ENCODE peak calls at places on chromosomes 6 and 20, in six cellular contexts. One of them, this sample, is unnamed.

GRCh38 chr6:27867051-27867940 is 44.9 kb downstream of the OR2B2 start:
- DNase-seq in hypothalamus: no peak
- DNase-seq in NCI-H774: peak; percentile 57
- DNase-seq in CD4-positive, alpha-beta T cell: peak; percentile 71
- DNase-seq in A549: peak; percentile 61
- DNase-seq in activated naive CD4-positive, alpha-beta T cell treated with anti-CD3 and anti-CD28 coated beads, Interleukin-2, amount 10 ng/mL, durations not matched to agents 7 days and 5 days: peak; percentile 92
- DNase-seq in this sample: peak; percentile 43

GRCh38 chr6:135306740-135307420 is 125.8 kb downstream of the MYB start:
- DNase-seq in hypothalamus: no peak
- DNase-seq in A549: no peak
- DNase-seq in CD4-positive, alpha-beta T cell: no peak
- DNase-seq in activated naive CD4-positive, alpha-beta T cell treated with anti-CD3 and anti-CD28 coated beads, Interleukin-2, amount 10 ng/mL, durations not matched to agents 7 days and 5 days: no peak
- DNase-seq in NCI-H774: no peak
- DNase-seq in this sample: no peak

GRCh38 chr6:107711953-107712522 is 112.1 kb downstream of the SCML4 start:
- DNase-seq in NCI-H774: no peak
- DNase-seq in CD4-positive, alpha-beta T cell: no peak
- DNase-seq in activated naive CD4-positive, alpha-beta T cell treated with anti-CD3 and anti-CD28 coated beads, Interleukin-2, amount 10 ng/mL, durations not matched to agents 7 days and 5 days: no peak
- DNase-seq in A549: no peak
- DNase-seq in hypothalamus: no peak
- DNase-seq in this sample: no peak

GRCh38 chr20:2283706-2284423 is 11.9 kb upstream of the TGM3 start:
- DNase-seq in CD4-positive, alpha-beta T cell: no peak
- DNase-seq in hypothalamus: no peak
- DNase-seq in NCI-H774: no peak
- DNase-seq in A549: peak; percentile 42
- DNase-seq in activated naive CD4-positive, alpha-beta T cell treated with anti-CD3 and anti-CD28 coated beads, Interleukin-2, amount 10 ng/mL, durations not matched to agents 7 days and 5 days: no peak
- DNase-seq in this sample: no peak

GRCh38 chr6:161455848-161456247 is 182.0 kb upstream of the AGPAT4 start:
- DNase-seq in activated naive CD4-positive, alpha-beta T cell treated with anti-CD3 and anti-CD28 coated beads, Interleukin-2, amount 10 ng/mL, durations not matched to agents 7 days and 5 days: no peak
- DNase-seq in A549: no peak
- DNase-seq in CD4-positive, alpha-beta T cell: no peak
- DNase-seq in NCI-H774: no peak
- DNase-seq in hypothalamus: no peak
- DNase-seq in this sample: no peak

GRCh38 chr20:63475209-63475608 is 2.8 kb upstream of the KCNQ2 start:
- DNase-seq in hypothalamus: no peak
- DNase-seq in CD4-positive, alpha-beta T cell: no peak
- DNase-seq in NCI-H774: no peak
- DNase-seq in A549: peak; percentile 52
- DNase-seq in activated naive CD4-positive, alpha-beta T cell treated with anti-CD3 and anti-CD28 coated beads, Interleukin-2, amount 10 ng/mL, durations not matched to agents 7 days and 5 days: peak; percentile 50
- DNase-seq in this sample: no peak

GRCh38 chr6:41462980-41463930 is 82.9 kb upstream of the FOXP4 start:
- DNase-seq in A549: peak; percentile 36
- DNase-seq in NCI-H774: no peak
- DNase-seq in activated naive CD4-positive, alpha-beta T cell treated with anti-CD3 and anti-CD28 coated beads, Interleukin-2, amount 10 ng/mL, durations not matched to agents 7 days and 5 days: no peak
- DNase-seq in hypothalamus: no peak
- DNase-seq in CD4-positive, alpha-beta T cell: no peak
- DNase-seq in this sample: no peak

GRCh38 chr6:98764378-98764911 is 69.9 kb upstream of the POU3F2 start:
- DNase-seq in A549: no peak
- DNase-seq in activated naive CD4-positive, alpha-beta T cell treated with anti-CD3 and anti-CD28 coated beads, Interleukin-2, amount 10 ng/mL, durations not matched to agents 7 days and 5 days: no peak
- DNase-seq in NCI-H774: no peak
- DNase-seq in CD4-positive, alpha-beta T cell: no peak
- DNase-seq in hypothalamus: no peak
- DNase-seq in this sample: no peak

GRCh38 chr6:123805921-123806320 is 2.3 kb downstream of the NKAIN2 start:
- DNase-seq in hypothalamus: no peak
- DNase-seq in NCI-H774: peak; percentile 57
- DNase-seq in A549: no peak
- DNase-seq in activated naive CD4-positive, alpha-beta T cell treated with anti-CD3 and anti-CD28 coated beads, Interleukin-2, amount 10 ng/mL, durations not matched to agents 7 days and 5 days: no peak
- DNase-seq in CD4-positive, alpha-beta T cell: no peak
- DNase-seq in this sample: no peak

GRCh38 chr20:4534315-4534714 is 187.4 kb upstream of the PRND start:
- DNase-seq in NCI-H774: no peak
- DNase-seq in A549: no peak
- DNase-seq in CD4-positive, alpha-beta T cell: no peak
- DNase-seq in hypothalamus: no peak
- DNase-seq in activated naive CD4-positive, alpha-beta T cell treated with anti-CD3 and anti-CD28 coated beads, Interleukin-2, amount 10 ng/mL, durations not matched to agents 7 days and 5 days: no peak
- DNase-seq in this sample: no peak

GRCh38 chr20:50286609-50287008 is 96.0 kb downstream of the CEBPB start:
- DNase-seq in CD4-positive, alpha-beta T cell: no peak
- DNase-seq in A549: peak; percentile 86
- DNase-seq in hypothalamus: no peak
- DNase-seq in NCI-H774: no peak
- DNase-seq in activated naive CD4-positive, alpha-beta T cell treated with anti-CD3 and anti-CD28 coated beads, Interleukin-2, amount 10 ng/mL, durations not matched to agents 7 days and 5 days: no peak
- DNase-seq in this sample: no peak

GRCh38 chr6:78861509-78861908 is 5.8 kb upstream of the IRAK1BP1 start:
- DNase-seq in activated naive CD4-positive, alpha-beta T cell treated with anti-CD3 and anti-CD28 coated beads, Interleukin-2, amount 10 ng/mL, durations not matched to agents 7 days and 5 days: no peak
- DNase-seq in hypothalamus: no peak
- DNase-seq in CD4-positive, alpha-beta T cell: no peak
- DNase-seq in NCI-H774: no peak
- DNase-seq in A549: peak; percentile 19
- DNase-seq in this sample: no peak